ENCODE peak calls at places on chromosomes 13 and 19, in six cellular contexts. C is activated CD4-positive, CD25-positive, alpha-beta regulatory T cell treated with anti-CD3 and anti-CD28 coated beads, Interleukin-2, amount 50 U/mL, for 24 hours; V is activated naive CD8-positive, alpha-beta T cell treated with anti-CD3 and anti-CD28 coated beads, Interleukin-2, amount 10 ng/mL, durations not matched to agents 7 days and 5 days; D is activated T-helper 17 cell treated with anti-CD3 and anti-CD28 coated beads, Interleukin-2, amount 50 U/mL, for 72 hours; X is activated CD4-positive, alpha-beta T cell treated with anti-CD3 and anti-CD28 coated beads for 36 hours; M is left lung. J is an unnamed sample.

GRCh38 chr19:18109731-18110671 is 12.4 kb downstream of the MAST3 start:
- ATAC-seq in C (peak; percentile 80), V (peak; percentile 77), D (peak; percentile 80), X (peak; percentile 63), M (peak; percentile 72), J (peak; percentile 72)

GRCh38 chr19:6736169-6736916 is 1.0 kb downstream of the GPR108 start:
- ATAC-seq in C (peak; percentile 14), V (peak; percentile 27), D (peak; percentile 23), X (peak; percentile 26), M (peak; percentile 25), J (peak; percentile 61)

GRCh38 chr19:15788594-15789270 is 1.3 kb downstream of the OR10H5 start:
- ATAC-seq in C (no peak), V (no peak), D (no peak), X (no peak), M (no peak), J (no peak)

GRCh38 chr19:3276341-3276799 is 51.9 kb downstream of the CELF5 start:
- ATAC-seq in C (peak; percentile 17), V (peak; percentile 21), D (peak; percentile 42), X (peak; percentile 41), M (peak; percentile 66), J (peak; percentile 46)

GRCh38 chr13:33409673-33410072 is 124.1 kb upstream of the STARD13 start:
- ATAC-seq in C (no peak), V (no peak), D (no peak), X (no peak), M (no peak), J (no peak)

GRCh38 chr13:23618341-23618740 is 48.1 kb downstream of the TNFRSF19 start:
- ATAC-seq in C (no peak), V (no peak), D (no peak), X (no peak), M (peak; percentile 25), J (peak; percentile 89)

GRCh38 chr19:45592366-45592765 is 7.8 kb upstream of the OPA3 start:
- ATAC-seq in C (no peak), V (peak; percentile 25), D (no peak), X (no peak), M (no peak), J (no peak)

GRCh38 chr19:35986664-35987570 is 8.1 kb upstream of the SDHAF1 start:
- ATAC-seq in C (peak; percentile 51), V (peak; percentile 58), D (peak; percentile 71), X (peak; percentile 80), M (peak; percentile 68), J (peak; percentile 86)

GRCh38 chr19:49861127-49861526 is 6.2 kb downstream of the PNKP start:
- ATAC-seq in C (no peak), V (no peak), D (no peak), X (no peak), M (peak; percentile 42), J (no peak)

GRCh38 chr13:97559030-97559429 is 125.1 kb downstream of the RAP2A start:
- ATAC-seq in C (no peak), V (no peak), D (no peak), X (no peak), M (no peak), J (no peak)

GRCh38 chr19:46031781-46032596 is 8.8 kb downstream of the IGFL4 start:
- ATAC-seq in C (no peak), V (no peak), D (no peak), X (no peak), M (no peak), J (no peak)

GRCh38 chr13:93450226-93450625 is 223.6 kb downstream of the GPC6 start:
- ATAC-seq in C (no peak), V (no peak), D (no peak), X (no peak), M (no peak), J (no peak)

GRCh38 chr19:8358948-8359347 is 5.0 kb upstream of the ANGPTL4 start:
- ATAC-seq in C (no peak), V (no peak), D (no peak), X (no peak), M (no peak), J (no peak)

GRCh38 chr19:47680858-47681332 is 32.3 kb upstream of the EHD2 start:
- ATAC-seq in C (no peak), V (no peak), D (no peak), X (no peak), M (no peak), J (no peak)

GRCh38 chr13:80305737-80306136 is 35.2 kb downstream of the SPRY2 start:
- ATAC-seq in C (no peak), V (no peak), D (no peak), X (no peak), M (no peak), J (peak; percentile 34)

GRCh38 chr19:32642771-32643170 is 32.2 kb downstream of the ANKRD27 start:
- ATAC-seq in C (peak; percentile 99), V (peak; percentile 93), D (peak; percentile 94), X (peak; percentile 99), M (no peak), J (no peak)

GRCh38 chr13:35947315-35947714 is 183.9 kb downstream of the DCLK1 start:
- ATAC-seq in C (no peak), V (no peak), D (no peak), X (no peak), M (no peak), J (no peak)

GRCh38 chr19:16175954-16176353 is 2.6 kb upstream of the CIB3 start:
- ATAC-seq in C (no peak), V (no peak), D (no peak), X (no peak), M (no peak), J (no peak)

GRCh38 chr13:79621449-79621848 is 140.5 kb downstream of the NDFIP2 start:
- ATAC-seq in C (no peak), V (no peak), D (no peak), X (no peak), M (no peak), J (no peak)

GRCh38 chr19:10852098-10852800 is 4.0 kb downstream of the C19orf38 start:
- ATAC-seq in C (no peak), V (no peak), D (no peak), X (no peak), M (no peak), J (peak; percentile 76)

GRCh38 chr19:36244066-36244465 is 29.2 kb downstream of the ZNF146 start:
- ATAC-seq in C (no peak), V (no peak), D (no peak), X (no peak), M (no peak), J (no peak)

GRCh38 chr13:18235756-18236527 is 945.7 kb downstream of the TUBA3C start:
- ATAC-seq in C (no peak), V (no peak), D (no peak), X (no peak), M (no peak), J (no peak)

GRCh38 chr13:60448907-60449510 is 52.0 kb downstream of the TDRD3 start:
- ATAC-seq in C (no peak), V (no peak), D (no peak), X (peak; percentile 39), M (peak; percentile 85), J (peak; percentile 83)

GRCh38 chr13:57946361-57946760 is 314.8 kb downstream of the PCDH17 start:
- ATAC-seq in C (no peak), V (no peak), D (no peak), X (no peak), M (no peak), J (no peak)

GRCh38 chr19:7705387-7706187 is 3.7 kb upstream of the FCER2 start:
- ATAC-seq in C (peak; percentile 95), V (peak; percentile 88), D (peak; percentile 96), X (peak; percentile 94), M (peak; percentile 51), J (no peak)